ENCODE peak calls at places on chromosomes 13 and 19, in six cellular contexts. One of them, this sample, is unnamed.

GRCh38 chr19:15194938-15195337 is 5.9 kb downstream of the NOTCH3 start:
- DNase-seq in CD8-positive, alpha-beta memory T cell: no peak
- DNase-seq in M059J: peak; percentile 36
- DNase-seq in COLO829: no peak
- DNase-seq in trophoblast cell: no peak
- DNase-seq in AG08395: peak; percentile 57
- DNase-seq in this sample: peak; percentile 24

GRCh38 chr13:110298566-110299321 is 8.2 kb downstream of the COL4A1 start:
- DNase-seq in CD8-positive, alpha-beta memory T cell: no peak
- DNase-seq in M059J: no peak
- DNase-seq in COLO829: no peak
- DNase-seq in trophoblast cell: no peak
- DNase-seq in AG08395: no peak
- DNase-seq in this sample: no peak

GRCh38 chr13:57629821-57630235 is 1.7 kb upstream of the PCDH17 start:
- DNase-seq in CD8-positive, alpha-beta memory T cell: peak; percentile 20
- DNase-seq in M059J: peak; percentile 78
- DNase-seq in COLO829: peak; percentile 83
- DNase-seq in trophoblast cell: no peak
- DNase-seq in AG08395: peak; percentile 70
- DNase-seq in this sample: peak; percentile 93

GRCh38 chr19:14507704-14508246 is 10.4 kb downstream of the DNAJB1 start:
- DNase-seq in CD8-positive, alpha-beta memory T cell: no peak
- DNase-seq in M059J: peak; percentile 97
- DNase-seq in COLO829: no peak
- DNase-seq in trophoblast cell: peak; percentile 91
- DNase-seq in AG08395: peak; percentile 41
- DNase-seq in this sample: no peak

GRCh38 chr19:39409886-39410619 is 2.4 kb upstream of the PLEKHG2 start:
- DNase-seq in CD8-positive, alpha-beta memory T cell: peak; percentile 82
- DNase-seq in M059J: peak; percentile 60
- DNase-seq in COLO829: no peak
- DNase-seq in trophoblast cell: peak; percentile 58
- DNase-seq in AG08395: no peak
- DNase-seq in this sample: peak; percentile 74

GRCh38 chr19:34096020-34096915 is 76.0 kb upstream of the LSM14A start:
- DNase-seq in CD8-positive, alpha-beta memory T cell: no peak
- DNase-seq in M059J: peak; percentile 71
- DNase-seq in COLO829: peak; percentile 59
- DNase-seq in trophoblast cell: no peak
- DNase-seq in AG08395: peak; percentile 56
- DNase-seq in this sample: no peak

GRCh38 chr13:97258801-97259200 is 36.7 kb downstream of the MBNL2 start:
- DNase-seq in CD8-positive, alpha-beta memory T cell: no peak
- DNase-seq in M059J: no peak
- DNase-seq in COLO829: no peak
- DNase-seq in trophoblast cell: no peak
- DNase-seq in AG08395: peak; percentile 51
- DNase-seq in this sample: no peak

GRCh38 chr13:99280166-99280565 is 22.0 kb upstream of the GPR18 start:
- DNase-seq in CD8-positive, alpha-beta memory T cell: no peak
- DNase-seq in M059J: peak; percentile 73
- DNase-seq in COLO829: no peak
- DNase-seq in trophoblast cell: no peak
- DNase-seq in AG08395: peak; percentile 53
- DNase-seq in this sample: no peak

GRCh38 chr13:37701972-37702371 is 103.4 kb upstream of the POSTN start:
- DNase-seq in CD8-positive, alpha-beta memory T cell: no peak
- DNase-seq in M059J: peak; percentile 94
- DNase-seq in COLO829: no peak
- DNase-seq in trophoblast cell: peak; percentile 78
- DNase-seq in AG08395: peak; percentile 86
- DNase-seq in this sample: no peak

GRCh38 chr19:5058456-5059190 is 89.7 kb downstream of the KDM4B start:
- DNase-seq in CD8-positive, alpha-beta memory T cell: no peak
- DNase-seq in M059J: peak; percentile 52
- DNase-seq in COLO829: no peak
- DNase-seq in trophoblast cell: no peak
- DNase-seq in AG08395: peak; percentile 46
- DNase-seq in this sample: no peak

GRCh38 chr13:72696590-72696989 is 30.8 kb downstream of the MZT1 start:
- DNase-seq in CD8-positive, alpha-beta memory T cell: no peak
- DNase-seq in M059J: peak; percentile 6
- DNase-seq in COLO829: no peak
- DNase-seq in trophoblast cell: no peak
- DNase-seq in AG08395: peak; percentile 20
- DNase-seq in this sample: no peak

GRCh38 chr13:88622362-88622973 is 951.3 kb downstream of the SLITRK5 start:
- DNase-seq in CD8-positive, alpha-beta memory T cell: peak; percentile 44
- DNase-seq in M059J: no peak
- DNase-seq in COLO829: no peak
- DNase-seq in trophoblast cell: no peak
- DNase-seq in AG08395: no peak
- DNase-seq in this sample: no peak

GRCh38 chr13:77981191-77981925 is 62.7 kb upstream of the EDNRB start:
- DNase-seq in CD8-positive, alpha-beta memory T cell: no peak
- DNase-seq in M059J: no peak
- DNase-seq in COLO829: no peak
- DNase-seq in trophoblast cell: no peak
- DNase-seq in AG08395: no peak
- DNase-seq in this sample: no peak

GRCh38 chr13:75904012-75904411 is 267.9 kb downstream of the LMO7 start:
- DNase-seq in CD8-positive, alpha-beta memory T cell: no peak
- DNase-seq in M059J: no peak
- DNase-seq in COLO829: no peak
- DNase-seq in trophoblast cell: no peak
- DNase-seq in AG08395: no peak
- DNase-seq in this sample: no peak

GRCh38 chr13:32259116-32259515 is 56.0 kb downstream of the ZAR1L start:
- DNase-seq in CD8-positive, alpha-beta memory T cell: no peak
- DNase-seq in M059J: no peak
- DNase-seq in COLO829: no peak
- DNase-seq in trophoblast cell: no peak
- DNase-seq in AG08395: no peak
- DNase-seq in this sample: no peak

GRCh38 chr19:1654178-1654792 is 1.9 kb upstream of the TCF3 start:
- DNase-seq in CD8-positive, alpha-beta memory T cell: no peak
- DNase-seq in M059J: no peak
- DNase-seq in COLO829: no peak
- DNase-seq in trophoblast cell: no peak
- DNase-seq in AG08395: no peak
- DNase-seq in this sample: no peak

GRCh38 chr13:42532561-42533335 is 41.2 kb upstream of the TNFSF11 start:
- DNase-seq in CD8-positive, alpha-beta memory T cell: no peak
- DNase-seq in M059J: no peak
- DNase-seq in COLO829: no peak
- DNase-seq in trophoblast cell: no peak
- DNase-seq in AG08395: no peak
- DNase-seq in this sample: no peak

GRCh38 chr19:491146-491741 is 5.0 kb upstream of the MADCAM1 start:
- DNase-seq in CD8-positive, alpha-beta memory T cell: no peak
- DNase-seq in M059J: no peak
- DNase-seq in COLO829: no peak
- DNase-seq in trophoblast cell: peak; percentile 27
- DNase-seq in AG08395: no peak
- DNase-seq in this sample: no peak

GRCh38 chr19:49712397-49712859 is 21.5 kb downstream of the CPT1C start:
- DNase-seq in CD8-positive, alpha-beta memory T cell: no peak
- DNase-seq in M059J: no peak
- DNase-seq in COLO829: peak; percentile 95
- DNase-seq in trophoblast cell: no peak
- DNase-seq in AG08395: peak; percentile 86
- DNase-seq in this sample: peak; percentile 48

GRCh38 chr19:34555447-34555846 is 73.9 kb downstream of the WTIP start:
- DNase-seq in CD8-positive, alpha-beta memory T cell: no peak
- DNase-seq in M059J: peak; percentile 17
- DNase-seq in COLO829: peak; percentile 10
- DNase-seq in trophoblast cell: no peak
- DNase-seq in AG08395: no peak
- DNase-seq in this sample: peak; percentile 53

GRCh38 chr13:35496011-35496410 is 19.5 kb upstream of the MAB21L1 start:
- DNase-seq in CD8-positive, alpha-beta memory T cell: no peak
- DNase-seq in M059J: no peak
- DNase-seq in COLO829: no peak
- DNase-seq in trophoblast cell: no peak
- DNase-seq in AG08395: no peak
- DNase-seq in this sample: no peak